ENCODE peak calls at places on chromosomes 5 and 9, in eight cellular contexts. J is stomach; H is tibial nerve; N is aorta; Y is CD4-positive, CD25-positive, alpha-beta regulatory T cell; Z is A549; T is body of pancreas; M is mucosa of descending colon. O is an unnamed sample. For H3K4me1, the result is how much of the 10 kb centered on the place peaks cover.

GRCh38 chr5:66892715-66893114 is 296.5 kb downstream of the MAST4 start:
- DNase-seq in Y (peak), Z (no peak), H (no peak), M (no peak), T (no peak), J (no peak), N (no peak), O (peak)

GRCh38 chr5:170338933-170339779 is 41.6 kb upstream of the LCP2 start:
- DNase-seq in Z (no peak), T (no peak), J (peak), Y (peak), N (no peak), H (no peak), M (no peak), O (no peak)

GRCh38 chr9:114925039-114925438 is 5.4 kb downstream of the TNFSF8 start:
- DNase-seq in Y (no peak), Z (no peak), H (no peak), J (no peak), M (no peak), T (no peak), N (no peak), O (no peak)

GRCh38 chr5:53406630-53407316 is 73.7 kb upstream of the FST start:
- DNase-seq in Z (no peak), M (no peak), H (no peak), Y (no peak), T (no peak), J (no peak), N (no peak), O (peak)

GRCh38 chr9:104025109-104025508 is 69.0 kb upstream of the SMC2 start:
- DNase-seq in H (no peak), Y (no peak), Z (no peak), N (no peak), J (no peak), M (no peak), T (no peak), O (no peak)

GRCh38 chr9:77659926-77660325 is 11.8 kb upstream of the GNA14 start:
- DNase-seq in Z (no peak), Y (no peak), N (no peak), T (no peak), H (no peak), J (no peak), M (no peak), O (no peak)

GRCh38 chr5:75466317-75466716 is 45.1 kb downstream of the CERT1 start:
- DNase-seq in J (no peak), N (no peak), Z (no peak), H (no peak), T (no peak), Y (peak), M (no peak), O (no peak)

GRCh38 chr9:81381694-81382093 is 307.7 kb downstream of the TLE1 start:
- DNase-seq in H (no peak), T (no peak), M (no peak), J (no peak), Z (no peak), N (no peak), Y (no peak), O (no peak)

GRCh38 chr5:32506251-32506661 is 61.7 kb upstream of the ZFR start:
- DNase-seq in N (no peak), Y (no peak), Z (no peak), J (no peak), M (no peak), T (no peak), H (no peak), O (peak)

GRCh38 chr5:35668794-35669193 is 51.1 kb downstream of the SPEF2 start:
- DNase-seq in N (no peak), M (no peak), J (no peak), Y (no peak), Z (no peak), H (no peak), T (no peak), O (no peak)

GRCh38 chr5:125976421-125977060 is 446.7 kb upstream of the GRAMD2B start:
- DNase-seq in Z (no peak), M (no peak), Y (no peak), J (no peak), H (no peak), N (no peak), T (no peak), O (no peak)

GRCh38 chr5:143561248-143561647 is 157.8 kb upstream of the NR3C1 start:
- DNase-seq in Y (no peak), M (no peak), Z (no peak), T (peak), N (no peak), J (peak), H (no peak), O (no peak)

GRCh38 chr5:142248853-142249462 is 75.9 kb downstream of the SPRY4 start:
- DNase-seq in J (peak), H (no peak), M (peak), T (no peak), N (peak), Z (no peak), Y (no peak), O (peak)

GRCh38 chr5:178104492-178104891 is 8.8 kb upstream of the N4BP3 start:
- DNase-seq in Z (no peak), N (no peak), J (peak), Y (peak), H (no peak), M (peak), T (peak), O (no peak)

GRCh38 chr5:98060148-98060547 is 713.3 kb upstream of the RGMB start:
- DNase-seq in T (no peak), H (no peak), Z (no peak), J (no peak), M (no peak), N (no peak), Y (no peak), O (no peak)

GRCh38 chr9:118295413-118295812 is 591.2 kb downstream of the TLR4 start:
- DNase-seq in Z (no peak), J (no peak), M (no peak), H (no peak), Y (no peak), N (no peak), T (no peak), O (no peak)

GRCh38 chr9:19342927-19343326 is 37.1 kb downstream of the RPS6 start:
- DNase-seq in T (no peak), H (no peak), J (no peak), N (no peak), Y (no peak), M (no peak), Z (no peak), O (no peak)

GRCh38 chr9:129646252-129646651 is 4.3 kb upstream of the ASB6 start:
- DNase-seq in T (no peak), J (no peak), Y (no peak), Z (no peak), N (no peak), M (no peak), H (no peak), O (no peak)

GRCh38 chr5:55338810-55339243 is 31.0 kb downstream of the MTREX start:
- DNase-seq in T (no peak), H (no peak), N (peak), Z (no peak), Y (peak), J (no peak), M (no peak), O (no peak)

DNA sequence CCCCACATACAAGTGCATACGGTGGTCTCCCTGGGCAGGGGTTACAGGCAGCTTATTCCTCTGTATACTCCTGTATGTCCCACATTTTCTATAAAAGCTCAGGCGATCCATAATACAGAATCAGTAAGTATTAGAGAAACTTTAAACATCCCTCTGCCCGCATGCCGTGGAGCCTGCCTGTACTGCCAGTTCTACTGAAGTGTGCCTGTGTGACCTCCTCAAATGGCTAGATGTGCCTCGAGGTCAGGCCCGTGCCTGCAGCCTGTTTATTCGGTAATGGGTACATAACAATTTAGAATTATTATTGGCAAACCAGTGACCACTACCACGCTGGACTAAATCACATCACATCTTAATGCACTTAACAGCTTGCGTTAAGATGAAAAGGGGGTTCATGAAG is 190.8 kb downstream of the FANCC start:
- DNase-seq in Y (no peak), M (no peak), H (no peak), Z (no peak), N (no peak), J (no peak), T (no peak), O (no peak)
- H3K4me3 ChIP-seq in Y (no peak), M (no peak), H (no peak), Z (no peak), N (no peak), J (no peak), T (no peak), O (no peak)

DNA sequence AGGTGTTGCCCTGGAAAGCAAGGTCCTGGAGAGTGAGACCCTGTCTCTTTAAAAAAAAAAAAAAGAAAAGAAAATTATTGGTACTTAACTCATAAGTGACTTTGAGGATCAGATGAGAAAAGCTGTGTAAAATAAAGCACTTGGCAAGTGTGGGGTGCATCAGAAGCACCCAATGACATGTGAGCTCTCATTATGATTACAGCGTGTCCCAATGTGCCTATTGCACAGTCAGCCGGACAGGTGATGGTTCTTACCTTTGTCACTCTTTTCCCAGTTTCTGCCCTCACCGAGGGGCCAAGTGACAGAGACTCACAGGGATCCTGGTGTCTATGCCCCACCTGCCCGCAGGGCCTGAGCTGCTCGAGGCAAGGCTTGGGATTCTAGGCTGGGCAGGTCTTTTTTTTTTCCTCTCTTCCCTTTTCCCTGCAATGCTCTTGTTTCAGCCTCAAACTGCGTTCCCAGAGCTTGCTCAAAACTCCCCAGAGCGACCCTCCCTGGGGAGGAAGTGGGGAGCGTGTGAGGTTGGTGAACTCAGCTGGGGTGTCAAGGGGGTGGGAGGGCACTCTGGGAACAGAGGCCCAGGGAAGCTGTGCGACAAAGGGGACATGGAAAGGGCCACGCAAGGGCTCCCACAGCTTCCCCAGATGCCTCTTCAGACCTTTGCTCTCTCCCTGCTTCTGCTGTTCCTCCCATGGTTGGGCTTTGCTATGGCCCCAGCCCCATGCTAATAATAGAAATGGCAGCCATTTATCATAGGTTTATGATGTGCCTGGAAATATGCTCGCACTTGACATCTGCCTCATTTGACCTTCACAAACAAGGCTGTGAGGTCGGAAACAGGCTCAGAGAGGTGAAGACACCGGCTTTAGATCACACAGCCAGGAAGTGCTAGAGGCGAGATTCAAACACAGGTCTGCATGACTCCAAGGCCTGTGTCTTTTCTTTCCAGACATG is 40.7 kb upstream of the IL17B start:
- DNase-seq in N (no peak), T (no peak), Y (no peak), M (no peak), Z (no peak), H (no peak), J (no peak), O (no peak)
- H3K4me1 ChIP-seq in N (under half), T (under half), Y (under half), M (under half), Z (under half), H (under half), J (under half), O (half or more)

DNA sequence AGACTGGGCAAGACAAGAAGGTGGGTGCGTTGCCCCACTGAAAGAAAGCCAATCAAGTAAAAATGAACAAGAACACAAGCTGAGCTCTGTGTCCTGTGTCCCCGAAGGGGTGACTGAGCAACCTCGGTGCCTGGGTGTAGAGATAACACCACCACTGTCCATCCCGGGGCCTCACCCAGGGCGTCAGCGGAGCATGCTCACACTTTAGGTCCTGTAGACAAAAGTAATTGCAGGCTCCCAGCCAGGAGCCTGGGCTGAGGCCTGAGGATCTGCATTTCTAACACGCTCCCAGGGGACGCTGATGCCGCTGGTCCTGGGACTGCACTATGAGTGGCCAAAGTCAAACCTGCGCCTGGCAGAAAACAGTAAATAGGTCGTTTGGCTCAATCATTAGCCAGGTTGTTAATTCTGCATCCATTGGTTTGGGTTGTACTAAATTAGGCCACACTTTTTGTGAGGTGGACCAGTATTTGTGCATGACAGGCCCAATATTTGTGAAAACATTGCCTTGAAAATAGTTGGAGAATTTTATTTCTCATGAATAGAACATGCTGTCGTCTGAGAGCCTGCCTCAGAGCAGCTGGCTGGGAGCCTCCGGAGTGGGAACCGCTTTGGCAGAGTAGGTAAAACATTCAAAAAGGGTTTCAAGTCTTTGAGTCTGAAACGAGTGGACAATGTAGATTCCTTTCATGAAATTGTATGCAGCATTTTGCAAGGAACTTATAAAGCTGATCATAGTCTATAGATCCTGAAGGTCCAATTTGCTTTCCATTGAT is 38.3 kb downstream of the ANKRD33B start:
- DNase-seq in Z (no peak), N (no peak), M (no peak), T (peak), Y (no peak), H (no peak), J (no peak), O (no peak)
- H3K4me3 ChIP-seq in Z (peak), N (no peak), M (no peak), T (no peak), Y (no peak), H (no peak), J (no peak), O (no peak)

DNA sequence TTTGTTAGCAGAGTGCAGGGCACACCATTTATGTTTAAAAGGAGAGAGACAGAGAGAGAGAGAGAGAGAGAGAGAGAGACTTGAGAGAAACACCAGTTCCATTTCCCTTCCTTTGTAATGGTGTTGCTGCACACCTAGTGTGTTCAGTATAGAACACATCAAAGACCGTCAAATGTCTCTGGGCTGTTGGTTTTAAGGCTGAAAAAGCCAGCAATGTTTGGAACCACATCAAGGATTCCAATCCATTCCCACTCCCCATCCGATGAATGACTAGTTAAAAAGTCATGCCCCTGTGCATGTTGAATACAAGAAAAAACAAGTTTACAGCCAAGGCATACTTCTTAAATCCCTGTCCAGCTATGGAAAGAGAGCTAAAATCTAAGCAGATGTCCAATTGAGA is 83.0 kb upstream of the IFNE start:
- DNase-seq in T (no peak), M (no peak), Z (no peak), Y (no peak), H (no peak), J (no peak), N (no peak), O (no peak)
- H3K4me1 ChIP-seq in T (under half), M (under half), Z (half or more), Y (under half), H (under half), J (under half), N (under half), O (under half)

GRCh38 chr5:61631438-61631941 is 299.4 kb downstream of the ZSWIM6 start:
- DNase-seq in Y (no peak), T (peak), N (no peak), J (no peak), H (peak), M (no peak), Z (no peak), O (peak)
- H3K4me3 ChIP-seq in Y (no peak), T (no peak), N (no peak), J (no peak), H (no peak), M (no peak), Z (no peak), O (peak)

DNA sequence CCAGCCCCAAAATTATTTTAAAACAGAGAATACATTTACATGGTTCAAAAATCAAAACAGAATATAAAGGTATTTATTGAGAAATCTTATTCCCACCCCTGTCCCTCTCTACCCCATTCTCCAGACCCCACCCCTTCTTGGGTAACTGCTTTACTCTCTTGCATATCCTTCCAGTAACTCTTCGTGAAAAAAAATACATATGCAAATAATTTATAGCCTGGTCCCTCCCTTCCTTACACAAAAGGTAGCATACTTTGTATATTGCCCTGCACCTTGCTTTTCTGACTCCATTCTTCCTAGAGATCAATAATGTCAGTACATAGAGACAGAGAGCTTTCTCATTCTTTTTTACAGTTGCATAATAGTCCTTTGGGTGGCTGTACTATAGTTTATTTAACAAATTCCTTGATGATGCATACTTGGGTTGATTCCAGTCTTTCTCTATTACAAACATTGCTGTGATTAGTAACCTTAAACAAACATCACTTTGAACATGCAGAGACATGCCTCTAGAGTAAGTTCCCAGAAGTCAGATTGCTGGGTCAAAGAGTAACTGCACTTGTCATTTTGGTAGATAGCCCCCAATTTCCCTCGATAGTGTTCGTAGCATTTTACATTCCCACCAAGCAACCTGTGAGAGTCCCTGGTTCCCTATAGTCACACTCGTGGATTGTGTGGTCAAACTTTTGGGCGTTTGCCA is 47.9 kb downstream of the STOM start:
- DNase-seq in N (no peak), H (no peak), J (no peak), Z (peak), M (no peak), Y (peak), T (no peak), O (peak)
- H3K4me1 ChIP-seq in N (under half), H (under half), J (under half), Z (half or more), M (under half), Y (under half), T (under half), O (under half)

GRCh38 chr5:179310439-179311090 is 34.7 kb downstream of the ADAMTS2 start:
- DNase-seq in M (peak), N (peak), H (no peak), T (peak), J (no peak), Y (no peak), Z (no peak), O (no peak)
- H3K4me3 ChIP-seq in M (no peak), N (no peak), H (no peak), T (no peak), J (no peak), Y (no peak), Z (no peak), O (no peak)

GRCh38 chr9:95458666-95459065 is 58.1 kb downstream of the PTCH1 start:
- DNase-seq in T (no peak), H (no peak), N (no peak), M (no peak), J (no peak), Z (no peak), Y (no peak), O (no peak)

GRCh38 chr9:95457769-95458168 is 59.0 kb downstream of the PTCH1 start:
- DNase-seq in Y (no peak), N (no peak), H (no peak), M (no peak), J (no peak), Z (no peak), T (no peak), O (peak)

GRCh38 chr9:95460627-95461164 is 56.1 kb downstream of the PTCH1 start:
- DNase-seq in J (no peak), T (no peak), M (no peak), Y (no peak), N (no peak), H (no peak), Z (no peak), O (no peak)

GRCh38 chr9:95459867-95460626 is 56.7 kb downstream of the PTCH1 start:
- DNase-seq in M (no peak), J (no peak), T (no peak), N (no peak), Z (no peak), Y (no peak), H (no peak), O (peak)

GRCh38 chr9:95459218-95459617 is 57.6 kb downstream of the PTCH1 start:
- DNase-seq in M (no peak), T (no peak), N (no peak), Z (no peak), Y (no peak), J (no peak), H (no peak), O (no peak)
- H3K4me1 ChIP-seq in M (under half), T (under half), N (under half), Z (under half), Y (under half), J (under half), H (under half), O (under half)

GRCh38 chr5:43036409-43036808 is 3.7 kb downstream of the ANXA2R start:
- DNase-seq in J (no peak), M (no peak), Y (no peak), Z (no peak), N (no peak), H (no peak), T (no peak), O (no peak)
- H3K4me3 ChIP-seq in J (no peak), M (no peak), Y (no peak), Z (no peak), N (no peak), H (no peak), T (no peak), O (no peak)

DNA sequence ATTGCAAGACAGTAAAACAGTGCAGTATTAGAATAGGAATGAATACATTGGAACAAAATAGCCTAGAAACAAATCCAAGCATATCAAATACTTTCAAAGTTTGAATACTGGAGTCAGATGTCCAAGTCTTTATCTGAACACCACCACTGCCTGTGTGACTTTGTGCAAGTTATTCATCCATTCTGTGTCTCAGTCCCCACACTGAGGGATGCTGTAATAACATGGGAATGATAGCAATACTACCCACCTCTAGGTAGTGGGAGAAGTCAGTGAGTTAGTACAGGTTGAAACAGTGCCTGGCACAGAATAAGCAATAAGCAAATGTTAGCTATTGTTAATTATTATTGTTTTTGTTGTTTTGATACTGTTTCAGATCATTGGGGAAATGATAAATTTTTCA is 130.9 kb downstream of the SUSD1 start:
- DNase-seq in N (no peak), T (no peak), Y (no peak), M (no peak), J (no peak), H (no peak), Z (no peak), O (peak)
- H3K4me1 ChIP-seq in N (under half), T (under half), Y (under half), M (under half), J (under half), H (under half), Z (half or more), O (under half)